ENCODE peak calls at places on chromosomes 11 and 22, in eight cellular contexts. L, O, R, N, T, Z, M and Y are unnamed samples.

GRCh38 chr22:42343551-42344081 is 73.2 kb upstream of the TCF20 start:
- DNase-seq in L (peak; percentile 51), O (no peak), R (no peak), N (no peak), T (no peak), Z (no peak), M (no peak), Y (no peak)

GRCh38 chr11:10320164-10320563 is 15.3 kb downstream of the ADM start:
- DNase-seq in L (no peak), O (no peak), R (no peak), N (no peak), T (no peak), Z (no peak), M (no peak), Y (no peak)

GRCh38 chr11:29312817-29313216 is 704.0 kb downstream of the KCNA4 start:
- DNase-seq in L (no peak), O (peak; percentile 84), R (no peak), N (no peak), T (no peak), Z (peak; percentile 94), M (no peak), Y (no peak)

GRCh38 chr22:25494774-25495173 is 69.7 kb upstream of the GRK3 start:
- DNase-seq in L (no peak), O (no peak), R (no peak), N (no peak), T (no peak), Z (no peak), M (no peak), Y (no peak)

GRCh38 chr22:18091916-18092526 is 14.2 kb downstream of the PEX26 start:
- DNase-seq in L (no peak), O (peak; percentile 69), R (peak; percentile 41), N (peak; percentile 40), T (peak; percentile 79), Z (peak; percentile 43), M (peak; percentile 82), Y (no peak)

GRCh38 chr11:131760191-131760951 is 390.0 kb downstream of the NTM start:
- DNase-seq in L (no peak), O (no peak), R (peak; percentile 51), N (no peak), T (no peak), Z (peak; percentile 95), M (peak; percentile 92), Y (no peak)

GRCh38 chr11:22510741-22511140 is 114.9 kb downstream of the FANCF start:
- DNase-seq in L (no peak), O (peak; percentile 91), R (peak; percentile 23), N (no peak), T (no peak), Z (peak; percentile 44), M (no peak), Y (no peak)

GRCh38 chr11:111405551-111405950 is 26.5 kb upstream of the POU2AF1 start:
- DNase-seq in L (no peak), O (no peak), R (no peak), N (no peak), T (no peak), Z (no peak), M (no peak), Y (no peak)

GRCh38 chr11:113163291-113164030 is 150.9 kb upstream of the TTC12 start:
- DNase-seq in L (no peak), O (no peak), R (no peak), N (no peak), T (peak; percentile 35), Z (no peak), M (peak; percentile 84), Y (no peak)

GRCh38 chr11:125451400-125452124 is 44.5 kb downstream of the FEZ1 start:
- DNase-seq in L (peak; percentile 61), O (peak; percentile 43), R (no peak), N (no peak), T (peak; percentile 28), Z (peak; percentile 25), M (no peak), Y (no peak)

GRCh38 chr11:59206635-59207034 is 6.1 kb downstream of the MPEG1 start:
- DNase-seq in L (peak; percentile 31), O (peak; percentile 21), R (no peak), N (peak; percentile 48), T (no peak), Z (peak; percentile 25), M (peak; percentile 31), Y (no peak)

GRCh38 chr11:62402226-62402625 is 16.6 kb upstream of the SCGB1A1 start:
- DNase-seq in L (no peak), O (no peak), R (no peak), N (no peak), T (peak; percentile 72), Z (no peak), M (peak; percentile 31), Y (no peak)

GRCh38 chr11:6610591-6610990 is 1.4 kb downstream of the TAF10 start:
- DNase-seq in L (no peak), O (no peak), R (no peak), N (no peak), T (peak; percentile 39), Z (no peak), M (no peak), Y (no peak)

DNA sequence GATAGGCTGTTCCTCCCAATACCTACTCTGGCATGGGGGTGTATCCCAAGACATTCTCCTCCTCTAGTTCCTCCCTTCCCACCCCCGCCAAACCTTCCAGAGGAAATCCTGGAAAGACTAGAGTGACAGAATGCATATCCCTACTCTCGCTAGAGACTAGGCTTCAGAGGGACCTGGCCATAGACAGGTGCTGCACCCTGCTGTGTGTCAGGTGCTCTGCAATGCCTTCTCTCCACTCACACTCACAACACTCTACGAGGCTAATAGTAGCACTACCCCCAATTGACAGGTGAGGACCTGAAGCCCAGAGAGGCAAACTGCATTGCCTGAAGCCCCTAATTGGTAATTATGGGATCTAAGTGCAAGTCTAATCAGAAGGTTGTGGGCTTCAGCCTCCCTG is 46.2 kb upstream of the LMO1 start:
- DNase-seq in L (no peak), O (no peak), R (no peak), N (no peak), T (no peak), Z (no peak), M (no peak), Y (no peak)
- TF ChIP-seq CTCF in L (peak; percentile 43), O (peak; percentile 57), R (no peak), N (no peak), T (no peak), Z (no peak), M (no peak), Y (no peak)

GRCh38 chr22:39254122-39254521 is 9.3 kb upstream of the PDGFB start:
- DNase-seq in L (no peak), O (no peak), R (no peak), N (no peak), T (no peak), Z (no peak), M (no peak), Y (no peak)

GRCh38 chr22:39252461-39253391 is 7.9 kb upstream of the PDGFB start:
- DNase-seq in L (no peak), O (no peak), R (no peak), N (no peak), T (no peak), Z (peak; percentile 25), M (no peak), Y (no peak)

GRCh38 chr22:39251762-39252460 is 7.1 kb upstream of the PDGFB start:
- DNase-seq in L (no peak), O (no peak), R (no peak), N (no peak), T (no peak), Z (no peak), M (no peak), Y (no peak)

GRCh38 chr22:39254789-39255298 is 10.1 kb upstream of the PDGFB start:
- DNase-seq in L (no peak), O (peak; percentile 74), R (no peak), N (no peak), T (peak; percentile 63), Z (peak; percentile 79), M (peak; percentile 45), Y (peak; percentile 21)

GRCh38 chr22:39253427-39254070 is 8.8 kb upstream of the PDGFB start:
- DNase-seq in L (peak; percentile 47), O (peak; percentile 82), R (peak; percentile 60), N (peak; percentile 86), T (peak; percentile 93), Z (peak; percentile 89), M (peak; percentile 84), Y (peak; percentile 10)
- H3K4me3 ChIP-seq in L (no peak overlapping the region), O (peak overlapping the region; percentile 17), R (no peak overlapping the region), N (peak overlapping the region; percentile 31), T (no peak overlapping the region), Z (no peak overlapping the region), M (no peak overlapping the region), Y (no peak overlapping the region)

GRCh38 chr11:119691020-119691666 is 37.9 kb downstream of the NECTIN1 start:
- DNase-seq in L (no peak), O (peak; percentile 65), R (no peak), N (no peak), T (no peak), Z (no peak), M (no peak), Y (no peak)
- TF ChIP-seq CTCF in L (peak; percentile 19), O (peak; percentile 53), R (no peak), N (no peak), T (no peak), Z (peak; percentile 9), M (peak; percentile 3), Y (no peak)

GRCh38 chr11:545171-545570 is 7.8 kb downstream of the LRRC56 start:
- DNase-seq in L (no peak), O (no peak), R (no peak), N (no peak), T (no peak), Z (no peak), M (no peak), Y (no peak)

GRCh38 chr11:541433-541885 is 4.1 kb downstream of the LRRC56 start:
- DNase-seq in L (no peak), O (no peak), R (no peak), N (no peak), T (no peak), Z (no peak), M (no peak), Y (no peak)

GRCh38 chr11:548700-549603 is 11.6 kb downstream of the LMNTD2 start:
- DNase-seq in L (no peak), O (no peak), R (no peak), N (no peak), T (no peak), Z (no peak), M (no peak), Y (no peak)

GRCh38 chr11:540583-541432 is 3.5 kb downstream of the LRRC56 start:
- DNase-seq in L (no peak), O (no peak), R (no peak), N (no peak), T (no peak), Z (no peak), M (no peak), Y (no peak)

GRCh38 chr11:544817-545166 is 7.5 kb downstream of the LRRC56 start:
- DNase-seq in L (no peak), O (no peak), R (no peak), N (no peak), T (no peak), Z (no peak), M (no peak), Y (no peak)
- H3K4me3 ChIP-seq in L (no peak overlapping the region), O (no peak overlapping the region), R (no peak overlapping the region), N (no peak overlapping the region), T (no peak overlapping the region), Z (no peak overlapping the region), M (no peak overlapping the region), Y (no peak overlapping the region)